ENCODE peak calls at places on chromosomes 16 and 17, in eight cellular contexts. D is aorta, H is IMR-90, T is thoracic aorta, Z is uterus, B is heart right ventricle, G is left ventricle myocardium inferior, N is tibial artery. K is an unnamed sample.

GRCh38 chr17:82304826-82305726 is 12.3 kb downstream of the CD7 start:
- DNase-seq in D (peak; percentile 38), H (no peak), T (no peak), Z (no peak), B (no peak), G (no peak), N (no peak), K (no peak)

GRCh38 chr16:6888536-6888935 is 444.1 kb upstream of the RBFOX1 start:
- DNase-seq in D (no peak), H (no peak), T (no peak), Z (no peak), B (no peak), G (no peak), N (no peak), K (no peak)

GRCh38 chr17:43406676-43407645 is 8.2 kb downstream of the ARL4D start:
- DNase-seq in D (peak; percentile 13), H (peak; percentile 84), T (no peak), Z (no peak), B (no peak), G (no peak), N (peak; percentile 54), K (no peak)

GRCh38 chr16:29993191-29993902 is 2.1 kb downstream of the HIRIP3 start:
- DNase-seq in D (peak; percentile 23), H (no peak), T (no peak), Z (no peak), B (no peak), G (no peak), N (no peak), K (no peak)

GRCh38 chr17:5194346-5194745 is 2.7 kb upstream of the ZNF594 start:
- DNase-seq in D (no peak), H (no peak), T (no peak), Z (no peak), B (no peak), G (no peak), N (no peak), K (no peak)

GRCh38 chr16:58515125-58515870 is at the start of gene SETD6:
- DNase-seq in D (peak; percentile 92), H (peak; percentile 84), T (peak; percentile 54), Z (peak; percentile 83), B (peak; percentile 89), G (peak; percentile 89), N (peak; percentile 93), K (peak; percentile 81)

GRCh38 chr16:19289805-19290490 is 4.4 kb downstream of the CLEC19A start:
- DNase-seq in D (no peak), H (no peak), T (no peak), Z (no peak), B (no peak), G (no peak), N (no peak), K (no peak)

GRCh38 chr16:49575352-49576172 is 202.0 kb downstream of the C16orf78 start:
- DNase-seq in D (peak; percentile 81), H (no peak), T (no peak), Z (no peak), B (no peak), G (peak; percentile 48), N (peak; percentile 72), K (peak; percentile 46)

GRCh38 chr16:80300876-80301275 is 239.9 kb upstream of the DYNLRB2 start:
- DNase-seq in D (no peak), H (peak; percentile 59), T (no peak), Z (no peak), B (no peak), G (no peak), N (no peak), K (no peak)

GRCh38 chr16:9003322-9003721 is 39.6 kb upstream of the USP7 start:
- DNase-seq in D (no peak), H (no peak), T (no peak), Z (no peak), B (no peak), G (no peak), N (no peak), K (peak; percentile 89)

GRCh38 chr17:17391575-17392370 is 85.0 kb upstream of the MED9 start:
- DNase-seq in D (no peak), H (no peak), T (no peak), Z (no peak), B (no peak), G (no peak), N (no peak), K (peak; percentile 32)

GRCh38 chr16:89425523-89425922 is 64.8 kb downstream of the ANKRD11 start:
- DNase-seq in D (no peak), H (no peak), T (no peak), Z (no peak), B (no peak), G (no peak), N (no peak), K (no peak)

GRCh38 chr17:43627657-43628650 is 33.8 kb downstream of the MEOX1 start:
- DNase-seq in D (no peak), H (peak; percentile 31), T (no peak), Z (no peak), B (no peak), G (peak; percentile 38), N (no peak), K (no peak)

GRCh38 chr17:14513835-14514234 is 213.0 kb downstream of the HS3ST3B1 start:
- DNase-seq in D (no peak), H (no peak), T (no peak), Z (no peak), B (no peak), G (no peak), N (no peak), K (no peak)

GRCh38 chr17:19578545-19578944 is 44.9 kb downstream of the SLC47A1 start:
- DNase-seq in D (no peak), H (no peak), T (no peak), Z (peak; percentile 30), B (no peak), G (no peak), N (no peak), K (no peak)

GRCh38 chr17:1256699-1257098 is 13.5 kb upstream of the BHLHA9 start:
- DNase-seq in D (no peak), H (no peak), T (no peak), Z (no peak), B (no peak), G (no peak), N (no peak), K (no peak)

GRCh38 chr16:10770907-10771306 is 27.3 kb downstream of the NUBP1 start:
- DNase-seq in D (no peak), H (no peak), T (no peak), Z (no peak), B (no peak), G (no peak), N (no peak), K (no peak)
- H3K27ac ChIP-seq in D (no peak overlapping the region), H (no peak overlapping the region), T (no peak overlapping the region), Z (no peak overlapping the region), B (no peak overlapping the region), G (no peak overlapping the region), N (no peak overlapping the region), K (no peak overlapping the region)

DNA sequence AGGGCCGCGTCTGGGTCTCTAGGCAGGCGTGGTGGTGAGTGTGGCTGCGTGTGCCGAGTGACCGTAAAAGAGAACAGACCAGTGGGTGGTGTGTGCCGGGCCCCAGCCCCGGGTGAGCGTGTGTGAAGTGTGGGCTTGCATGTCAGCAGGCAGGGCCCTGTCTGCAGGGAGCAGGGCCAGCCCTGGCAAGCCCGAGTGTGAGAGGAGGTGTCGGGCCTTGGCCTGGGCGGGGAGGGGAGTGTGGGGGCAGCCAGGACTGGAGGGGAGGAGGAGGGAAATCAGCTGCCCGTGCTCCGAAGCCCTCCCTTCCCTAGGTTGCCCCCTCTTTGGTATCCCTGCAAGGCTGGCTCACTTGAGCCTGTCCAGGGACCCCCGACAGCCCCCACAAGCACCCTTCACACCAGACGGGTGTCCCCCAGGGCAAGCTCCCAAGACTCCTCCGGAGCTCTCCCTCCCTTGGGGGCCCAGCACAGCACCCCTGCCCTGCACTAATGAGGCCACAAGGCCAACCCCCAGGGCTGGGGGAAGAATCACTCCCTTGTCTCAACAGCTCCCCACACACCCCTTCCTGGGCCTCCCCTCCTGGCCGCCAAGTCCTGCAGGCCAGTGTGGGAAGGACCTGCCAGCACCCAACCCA is 1.9 kb downstream of the USH1G start:
- DNase-seq in D (no peak), H (no peak), T (no peak), Z (peak; percentile 29), B (no peak), G (no peak), N (no peak), K (no peak)
- H3K27me3 ChIP-seq in D (no peaks in the 10 kb centered on the region), H (peaks cover 78% of the 10 kb centered on the region), T (peaks cover 4% of the 10 kb centered on the region), Z (no peaks in the 10 kb centered on the region), B (peaks cover 87% of the 10 kb centered on the region), G (peaks cover 100% of the 10 kb centered on the region), N (peaks cover 93% of the 10 kb centered on the region), K (peaks cover 32% of the 10 kb centered on the region)

GRCh38 chr17:54196751-54197150 is 374.0 kb downstream of the KIF2B start:
- DNase-seq in D (no peak), H (no peak), T (no peak), Z (no peak), B (no peak), G (no peak), N (no peak), K (no peak)

GRCh38 chr17:54194268-54194667 is 371.5 kb downstream of the KIF2B start:
- DNase-seq in D (no peak), H (no peak), T (no peak), Z (no peak), B (no peak), G (no peak), N (no peak), K (no peak)
- H3K27ac ChIP-seq in D (no peak overlapping the region), H (no peak overlapping the region), T (no peak overlapping the region), Z (no peak overlapping the region), B (no peak overlapping the region), G (no peak overlapping the region), N (no peak overlapping the region), K (no peak overlapping the region)

GRCh38 chr16:67170168-67170947 is at the start of gene NOL3:
- DNase-seq in D (peak; percentile 94), H (peak; percentile 76), T (peak; percentile 73), Z (peak; percentile 83), B (peak; percentile 89), G (peak; percentile 90), N (peak; percentile 96), K (peak; percentile 45)

GRCh38 chr16:67167588-67167987 is 2.8 kb upstream of the NOL3 start:
- DNase-seq in D (no peak), H (no peak), T (no peak), Z (no peak), B (no peak), G (no peak), N (no peak), K (no peak)

GRCh38 chr16:67170948-67171649 is 761 bp downstream of the NOL3 start:
- DNase-seq in D (no peak), H (peak; percentile 41), T (no peak), Z (no peak), B (no peak), G (no peak), N (no peak), K (no peak)

GRCh38 chr16:67169011-67169451 is 1.3 kb upstream of the NOL3 start:
- DNase-seq in D (no peak), H (no peak), T (no peak), Z (no peak), B (no peak), G (no peak), N (no peak), K (no peak)

DNA sequence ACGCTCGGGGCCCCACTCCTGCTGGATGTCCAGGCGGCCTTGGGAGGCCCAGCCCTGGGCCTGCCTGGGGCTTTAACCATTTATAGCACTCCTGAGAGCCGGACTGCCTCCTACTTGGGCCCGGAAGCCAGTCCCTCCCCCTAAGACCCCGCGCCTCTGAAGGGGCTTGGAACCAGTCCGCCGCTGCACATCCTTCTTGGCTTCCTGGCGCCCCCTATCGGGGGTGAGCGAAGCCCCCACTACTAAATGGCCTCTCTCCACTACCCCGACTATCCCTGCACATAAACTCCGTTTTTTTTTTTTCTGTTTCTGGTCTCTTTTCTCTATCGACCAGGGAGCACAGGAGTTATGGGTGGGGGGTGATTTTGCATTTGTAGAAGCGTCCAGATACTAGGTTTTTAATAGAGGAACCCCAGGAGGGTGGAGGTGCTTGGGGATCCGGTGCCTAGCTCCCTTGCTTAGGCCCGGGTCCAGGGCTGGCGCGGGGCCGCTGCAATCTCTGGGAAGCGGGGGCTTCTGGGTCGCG is 633 bp upstream of the NOL3 start:
- DNase-seq in D (no peak), H (no peak), T (no peak), Z (no peak), B (peak; percentile 57), G (no peak), N (no peak), K (no peak)
- H3K27me3 ChIP-seq in D (no peaks in the 10 kb centered on the region), H (peaks cover 15% of the 10 kb centered on the region), T (no peaks in the 10 kb centered on the region), Z (no peaks in the 10 kb centered on the region), B (peaks cover 6% of the 10 kb centered on the region), G (peaks cover 18% of the 10 kb centered on the region), N (peaks cover 15% of the 10 kb centered on the region), K (peaks cover 10% of the 10 kb centered on the region)